ENCODE peak calls at places on chromosomes 1 and 21, in nine cellular contexts. Z is mesendoderm; M is NCI-H1048; I is HT1080; G is upper lobe of right lung; J is HuH-7; F is activated CD8-positive, alpha-beta memory T cell treated with anti-CD3 and anti-CD28 coated beads, Interleukin-2, amount 50 U/mL, for 48 hours; H is RWPE1; L is substantia nigra. U is an unnamed sample.

GRCh38 chr1:77282187-77282865 is 507 bp downstream of the AK5 start:
- DNase-seq in Z (peak; percentile 57), M (no peak), I (peak; percentile 26), G (peak; percentile 58), J (no peak), F (no peak), H (peak; percentile 33), L (no peak), U (no peak)

GRCh38 chr1:224727851-224728250 is 111.7 kb downstream of the CNIH3 start:
- DNase-seq in Z (no peak), M (no peak), I (no peak), G (no peak), J (no peak), F (no peak), H (no peak), L (no peak), U (no peak)

GRCh38 chr1:62066713-62067112 is 127.9 kb upstream of the L1TD1 start:
- DNase-seq in Z (no peak), M (no peak), I (no peak), G (no peak), J (no peak), F (no peak), H (peak; percentile 6), L (no peak), U (no peak)

GRCh38 chr1:36204347-36204909 is 19.8 kb upstream of the THRAP3 start:
- DNase-seq in Z (no peak), M (no peak), I (no peak), G (no peak), J (no peak), F (no peak), H (no peak), L (no peak), U (no peak)

GRCh38 chr1:7097938-7098592 is 312.8 kb downstream of the CAMTA1 start:
- DNase-seq in Z (no peak), M (no peak), I (no peak), G (no peak), J (no peak), F (no peak), H (no peak), L (no peak), U (no peak)

GRCh38 chr1:9193226-9193625 is 41.3 kb upstream of the H6PD start:
- DNase-seq in Z (no peak), M (no peak), I (no peak), G (no peak), J (no peak), F (no peak), H (no peak), L (no peak), U (no peak)

GRCh38 chr1:28213315-28213714 is 19.5 kb downstream of the DNAJC8 start:
- DNase-seq in Z (no peak), M (no peak), I (no peak), G (no peak), J (no peak), F (no peak), H (no peak), L (no peak), U (no peak)

GRCh38 chr1:111062624-111063023 is 77.3 kb downstream of the DRAM2 start:
- DNase-seq in Z (no peak), M (no peak), I (no peak), G (no peak), J (no peak), F (no peak), H (no peak), L (no peak), U (no peak)

GRCh38 chr1:205332015-205332791 is 10.7 kb upstream of the NUAK2 start:
- DNase-seq in Z (peak; percentile 44), M (no peak), I (no peak), G (no peak), J (no peak), F (no peak), H (no peak), L (no peak), U (no peak)

GRCh38 chr21:34530264-34530663 is 18.3 kb upstream of the KCNE1 start:
- DNase-seq in Z (no peak), M (no peak), I (no peak), G (no peak), J (no peak), F (no peak), H (no peak), L (no peak), U (no peak)

GRCh38 chr1:228276361-228276831 is 68.6 kb downstream of the OBSCN start:
- DNase-seq in Z (no peak), M (no peak), I (no peak), G (no peak), J (no peak), F (no peak), H (no peak), L (no peak), U (no peak)

GRCh38 chr21:20971296-20971921 is 26.8 kb upstream of the NCAM2 start:
- DNase-seq in Z (peak; percentile 63), M (peak; percentile 31), I (peak; percentile 54), G (no peak), J (peak; percentile 30), F (no peak), H (peak; percentile 40), L (peak; percentile 35), U (peak; percentile 5)

GRCh38 chr1:117644696-117645311 is 39.0 kb downstream of the TENT5C start:
- DNase-seq in Z (no peak), M (no peak), I (no peak), G (no peak), J (no peak), F (no peak), H (no peak), L (no peak), U (no peak)

GRCh38 chr1:111214884-111215283 is 12.6 kb upstream of the CHI3L2 start:
- DNase-seq in Z (no peak), M (no peak), I (no peak), G (no peak), J (no peak), F (peak; percentile 77), H (no peak), L (no peak), U (no peak)

GRCh38 chr21:46515109-46515508 is 56.4 kb downstream of the DIP2A start:
- DNase-seq in Z (no peak), M (no peak), I (no peak), G (no peak), J (no peak), F (no peak), H (no peak), L (peak; percentile 7), U (peak; percentile 36)

GRCh38 chr1:161133220-161133740 is 813 bp upstream of the DEDD start:
- DNase-seq in Z (no peak), M (no peak), I (no peak), G (no peak), J (no peak), F (no peak), H (peak; percentile 30), L (no peak), U (no peak)

GRCh38 chr1:180917306-180918065 is 4.8 kb downstream of the KIAA1614 start:
- DNase-seq in Z (peak; percentile 82), M (no peak), I (no peak), G (peak; percentile 44), J (no peak), F (no peak), H (no peak), L (no peak), U (no peak)

GRCh38 chr1:8643542-8644536 is 173.6 kb downstream of the RERE start:
- DNase-seq in Z (no peak), M (no peak), I (no peak), G (no peak), J (no peak), F (no peak), H (no peak), L (no peak), U (no peak)

GRCh38 chr1:239558559-239558958 is 172.2 kb downstream of the CHRM3 start:
- DNase-seq in Z (no peak), M (no peak), I (no peak), G (no peak), J (no peak), F (no peak), H (no peak), L (no peak), U (no peak)

GRCh38 chr1:82161651-82162238 is 361.0 kb downstream of the ADGRL2 start:
- DNase-seq in Z (no peak), M (no peak), I (no peak), G (no peak), J (no peak), F (no peak), H (no peak), L (no peak), U (peak; percentile 20)

GRCh38 chr1:207959141-207959825 is 48.4 kb upstream of the CD34 start:
- DNase-seq in Z (peak; percentile 40), M (no peak), I (no peak), G (peak; percentile 81), J (no peak), F (peak; percentile 65), H (peak; percentile 22), L (no peak), U (no peak)

GRCh38 chr1:30322859-30323257 is 400.5 kb downstream of the MATN1 start:
- DNase-seq in Z (peak; percentile 23), M (no peak), I (no peak), G (no peak), J (no peak), F (no peak), H (no peak), L (no peak), U (no peak)

GRCh38 chr1:30757196-30757949 is at the start of gene LAPTM5:
- DNase-seq in Z (no peak), M (no peak), I (no peak), G (peak; percentile 90), J (no peak), F (peak; percentile 77), H (no peak), L (no peak), U (peak; percentile 49)

GRCh38 chr1:234776875-234777849 is 167.2 kb upstream of the IRF2BP2 start:
- DNase-seq in Z (no peak), M (no peak), I (peak; percentile 5), G (no peak), J (no peak), F (no peak), H (no peak), L (no peak), U (no peak)

GRCh38 chr1:195195423-195196057 is 1412.7 kb downstream of the KCNT2 start:
- DNase-seq in Z (no peak), M (no peak), I (peak; percentile 9), G (no peak), J (no peak), F (no peak), H (no peak), L (no peak), U (no peak)

GRCh38 chr21:35428489-35428888 is 379.4 kb upstream of the RUNX1 start:
- DNase-seq in Z (peak; percentile 94), M (no peak), I (no peak), G (peak; percentile 69), J (no peak), F (no peak), H (no peak), L (no peak), U (no peak)

GRCh38 chr1:67908260-67908936 is 75.1 kb upstream of the GNG12 start:
- DNase-seq in Z (no peak), M (no peak), I (peak; percentile 25), G (no peak), J (no peak), F (no peak), H (no peak), L (no peak), U (no peak)

GRCh38 chr1:203136409-203137042 is 9.0 kb downstream of the ADORA1 start:
- DNase-seq in Z (peak; percentile 44), M (no peak), I (no peak), G (no peak), J (peak; percentile 50), F (no peak), H (peak; percentile 57), L (no peak), U (no peak)

GRCh38 chr1:26536081-26536480 is 6.5 kb downstream of the RPS6KA1 start:
- DNase-seq in Z (no peak), M (no peak), I (no peak), G (no peak), J (no peak), F (no peak), H (no peak), L (no peak), U (no peak)

GRCh38 chr1:214546886-214547641 is 4.3 kb downstream of the PTPN14 start:
- DNase-seq in Z (no peak), M (no peak), I (no peak), G (no peak), J (no peak), F (no peak), H (no peak), L (no peak), U (no peak)

GRCh38 chr1:92159593-92159992 is 58.1 kb upstream of the C1orf146 start:
- DNase-seq in Z (no peak), M (no peak), I (no peak), G (no peak), J (no peak), F (no peak), H (no peak), L (no peak), U (no peak)

U was measured in KG1.